ENCODE peak calls at places on chromosomes 6 and 20, in seven cellular contexts. F, O, I, Y, Z, N and V are unnamed samples.

GRCh38 chr6:145882121-145882531 is 67.5 kb upstream of the FBXO30 start:
- DNase-seq in F (no peak), O (no peak), I (no peak), Y (no peak), Z (no peak), N (no peak), V (no peak)

GRCh38 chr6:12608016-12608860 is 108.3 kb upstream of the PHACTR1 start:
- DNase-seq in F (peak), O (no peak), I (no peak), Y (no peak), Z (no peak), N (no peak), V (no peak)

GRCh38 chr20:2955257-2955950 is 82.1 kb downstream of the PTPRA start:
- DNase-seq in F (peak), O (no peak), I (no peak), Y (no peak), Z (no peak), N (no peak), V (no peak)

GRCh38 chr6:84554706-84555105 is 209.7 kb downstream of the TBX18 start:
- DNase-seq in F (no peak), O (no peak), I (no peak), Y (no peak), Z (no peak), N (no peak), V (no peak)

GRCh38 chr6:33384581-33385020 is 7.0 kb upstream of the KIFC1 start:
- DNase-seq in F (no peak), O (no peak), I (no peak), Y (no peak), Z (peak), N (no peak), V (no peak)

GRCh38 chr6:56789342-56789741 is 146.7 kb upstream of the DST start:
- DNase-seq in F (no peak), O (no peak), I (no peak), Y (no peak), Z (no peak), N (no peak), V (no peak)

GRCh38 chr6:83594936-83595335 is 82.6 kb downstream of the PRSS35 start:
- DNase-seq in F (no peak), O (no peak), I (no peak), Y (no peak), Z (no peak), N (no peak), V (no peak)

GRCh38 chr6:132369526-132369925 is 31.7 kb downstream of the MOXD1 start:
- DNase-seq in F (no peak), O (no peak), I (no peak), Y (no peak), Z (no peak), N (no peak), V (no peak)

GRCh38 chr6:111605100-111605748 is 454 bp downstream of the TRAF3IP2 start:
- DNase-seq in F (peak), O (peak), I (peak), Y (peak), Z (peak), N (peak), V (no peak)

GRCh38 chr6:5379647-5380242 is 118.4 kb downstream of the FARS2 start:
- DNase-seq in F (peak), O (peak), I (no peak), Y (no peak), Z (peak), N (no peak), V (no peak)

GRCh38 chr20:5309971-5310370 is 6.8 kb downstream of the PROKR2 start:
- DNase-seq in F (no peak), O (no peak), I (no peak), Y (no peak), Z (no peak), N (no peak), V (no peak)

GRCh38 chr6:35048631-35049083 is 92.5 kb downstream of the TCP11 start:
- DNase-seq in F (no peak), O (no peak), I (peak), Y (no peak), Z (peak), N (peak), V (no peak)

GRCh38 chr6:17589402-17590116 is 10.5 kb upstream of the FAM8A1 start:
- DNase-seq in F (no peak), O (no peak), I (no peak), Y (peak), Z (peak), N (no peak), V (no peak)

GRCh38 chr6:34490390-34491090 is 24.7 kb downstream of the PACSIN1 start:
- DNase-seq in F (no peak), O (no peak), I (peak), Y (no peak), Z (peak), N (no peak), V (no peak)

GRCh38 chr6:169933251-169933821 is 181.9 kb downstream of the ERMARD start:
- DNase-seq in F (no peak), O (no peak), I (no peak), Y (no peak), Z (no peak), N (no peak), V (no peak)

GRCh38 chr6:149651056-149651455 is 2.5 kb upstream of the KATNA1 start:
- DNase-seq in F (peak), O (no peak), I (no peak), Y (no peak), Z (no peak), N (no peak), V (no peak)

GRCh38 chr6:17280138-17280537 is 1.0 kb upstream of the RBM24 start:
- DNase-seq in F (no peak), O (no peak), I (no peak), Y (no peak), Z (no peak), N (no peak), V (no peak)

GRCh38 chr6:21594427-21595264 is 1.1 kb downstream of the SOX4 start:
- DNase-seq in F (peak), O (peak), I (peak), Y (no peak), Z (peak), N (peak), V (peak)

DNA sequence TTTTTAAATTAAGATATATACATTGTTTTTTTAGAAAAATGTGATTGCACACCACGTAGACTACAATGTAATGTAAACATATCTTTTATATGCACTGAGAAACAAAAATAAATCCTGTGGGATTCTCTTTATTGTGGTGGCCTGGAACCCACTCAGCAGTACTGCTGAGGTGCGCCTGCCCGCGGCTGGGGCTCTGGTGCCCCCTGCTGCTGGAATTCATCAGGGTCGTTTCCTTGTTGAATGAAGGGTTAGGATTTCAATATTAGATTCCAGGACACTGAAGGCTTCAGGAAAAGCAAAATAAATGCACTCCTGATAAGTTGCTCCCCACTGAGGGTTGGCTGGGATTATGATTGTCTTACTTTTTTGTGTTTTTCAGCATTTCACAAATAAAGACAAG is 175.8 kb upstream of the GGTLC1 start:
- DNase-seq in F (no peak), O (peak), I (no peak), Y (no peak), Z (peak), N (no peak), V (peak)
- TF ChIP-seq CTCF in F (no peak), O (peak), I (no peak), Y (peak), Z (peak), N (no peak), V (peak)

GRCh38 chr6:10847684-10848083 is 9.3 kb upstream of the MAK start:
- DNase-seq in F (no peak), O (no peak), I (no peak), Y (no peak), Z (peak), N (no peak), V (no peak)
- TF ChIP-seq CTCF in F (no peak), O (peak), I (no peak), Y (peak), Z (peak), N (no peak), V (no peak)

GRCh38 chr6:44128020-44128917 is 915 bp downstream of the TMEM63B start:
- DNase-seq in F (peak), O (peak), I (peak), Y (no peak), Z (peak), N (peak), V (peak)
- TF ChIP-seq CTCF in F (no peak), O (no peak), I (peak), Y (no peak), Z (peak), N (no peak), V (no peak)

DNA sequence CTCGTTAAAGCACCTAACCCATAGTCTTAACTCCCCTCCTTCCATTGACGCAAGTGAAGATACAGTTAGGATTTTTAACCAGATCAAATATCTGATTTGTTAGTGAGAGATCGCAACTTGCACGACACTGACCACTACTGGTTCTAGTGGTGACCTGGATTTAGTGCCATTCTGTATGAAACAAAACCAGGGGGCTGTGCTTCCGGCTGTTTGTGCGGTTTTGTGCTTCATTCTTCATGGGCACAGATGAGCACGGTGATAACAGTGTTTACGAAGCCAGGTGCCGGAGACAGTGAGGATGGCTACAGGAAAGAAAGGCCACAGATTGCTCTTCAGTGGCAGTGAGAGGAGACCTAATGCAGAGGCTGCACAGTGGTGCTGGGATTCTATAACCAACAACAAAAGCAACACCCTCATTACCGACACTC is 75.5 kb downstream of the NOL4L start:
- DNase-seq in F (peak), O (peak), I (no peak), Y (no peak), Z (no peak), N (no peak), V (peak)
- TF ChIP-seq CTCF in F (no peak), O (no peak), I (no peak), Y (peak), Z (no peak), N (no peak), V (peak)

GRCh38 chr20:35604444-35604750 is 11.2 kb upstream of the SPAG4 start:
- DNase-seq in F (no peak), O (peak), I (peak), Y (no peak), Z (peak), N (no peak), V (no peak)
- TF ChIP-seq CTCF in F (peak), O (no peak), I (no peak), Y (peak), Z (peak), N (no peak), V (no peak)

GRCh38 chr6:24547243-24547642 is 52.5 kb downstream of the ALDH5A1 start:
- DNase-seq in F (peak), O (no peak), I (no peak), Y (no peak), Z (peak), N (no peak), V (no peak)
- TF ChIP-seq CTCF in F (no peak), O (no peak), I (no peak), Y (no peak), Z (no peak), N (no peak), V (no peak)